ENCODE peak calls at places on chromosomes 3 and 15, in five cellular contexts. One of them, this sample, is unnamed.

GRCh38 chr3:124964432-124964831 is 29.9 kb upstream of the MUC13 start:
- DNase-seq in Peyer's patch: no peak
- DNase-seq in cardiac muscle cell: no peak
- DNase-seq in body of pancreas: no peak
- DNase-seq in tibial nerve: no peak
- DNase-seq in this sample: no peak

GRCh38 chr3:64898941-64899340 is 211.1 kb upstream of the ADAMTS9 start:
- DNase-seq in cardiac muscle cell: no peak
- DNase-seq in tibial nerve: no peak
- DNase-seq in Peyer's patch: no peak
- DNase-seq in body of pancreas: no peak
- DNase-seq in this sample: no peak

GRCh38 chr3:12294885-12295580 is 6.2 kb downstream of the PPARG start:
- DNase-seq in Peyer's patch: no peak
- DNase-seq in cardiac muscle cell: no peak
- DNase-seq in body of pancreas: no peak
- DNase-seq in tibial nerve: no peak
- DNase-seq in this sample: no peak

GRCh38 chr3:122493296-122493695 is 21.4 kb downstream of the KPNA1 start:
- DNase-seq in body of pancreas: no peak
- DNase-seq in tibial nerve: no peak
- DNase-seq in cardiac muscle cell: no peak
- DNase-seq in Peyer's patch: no peak
- DNase-seq in this sample: no peak

GRCh38 chr3:22439626-22440025 is 688.6 kb upstream of the ZNF385D start:
- DNase-seq in tibial nerve: no peak
- DNase-seq in cardiac muscle cell: no peak
- DNase-seq in body of pancreas: no peak
- DNase-seq in Peyer's patch: no peak
- DNase-seq in this sample: no peak

GRCh38 chr15:34460451-34460850 is 22.8 kb upstream of the GOLGA8A start:
- DNase-seq in Peyer's patch: no peak
- DNase-seq in cardiac muscle cell: no peak
- DNase-seq in body of pancreas: no peak
- DNase-seq in tibial nerve: no peak
- DNase-seq in this sample: no peak

GRCh38 chr3:10370429-10370828 is 49.5 kb upstream of the SEC13 start:
- DNase-seq in Peyer's patch: no peak
- DNase-seq in tibial nerve: no peak
- DNase-seq in cardiac muscle cell: no peak
- DNase-seq in body of pancreas: no peak
- DNase-seq in this sample: no peak

GRCh38 chr3:4808637-4809036 is 170.6 kb upstream of the BHLHE40 start:
- DNase-seq in body of pancreas: peak; percentile 29
- DNase-seq in cardiac muscle cell: no peak
- DNase-seq in Peyer's patch: no peak
- DNase-seq in tibial nerve: no peak
- DNase-seq in this sample: no peak

GRCh38 chr3:136022518-136023263 is 57.2 kb downstream of the PPP2R3A start:
- DNase-seq in Peyer's patch: no peak
- DNase-seq in body of pancreas: no peak
- DNase-seq in cardiac muscle cell: peak; percentile 62
- DNase-seq in tibial nerve: no peak
- DNase-seq in this sample: no peak

GRCh38 chr3:168248383-168249047 is 152.8 kb upstream of the GOLIM4 start:
- DNase-seq in cardiac muscle cell: peak; percentile 79
- DNase-seq in body of pancreas: peak; percentile 12
- DNase-seq in tibial nerve: no peak
- DNase-seq in Peyer's patch: no peak
- DNase-seq in this sample: no peak

GRCh38 chr3:4943553-4943952 is 35.7 kb upstream of the BHLHE40 start:
- DNase-seq in body of pancreas: no peak
- DNase-seq in tibial nerve: no peak
- DNase-seq in Peyer's patch: no peak
- DNase-seq in cardiac muscle cell: no peak
- DNase-seq in this sample: no peak

GRCh38 chr3:3212781-3213416 is 33.4 kb upstream of the CRBN start:
- DNase-seq in cardiac muscle cell: no peak
- DNase-seq in tibial nerve: no peak
- DNase-seq in body of pancreas: no peak
- DNase-seq in Peyer's patch: no peak
- DNase-seq in this sample: no peak
- H3K4me3 ChIP-seq in cardiac muscle cell: no peak overlapping the region
- H3K4me3 ChIP-seq in tibial nerve: no peak overlapping the region
- H3K4me3 ChIP-seq in body of pancreas: no peak overlapping the region
- H3K4me3 ChIP-seq in Peyer's patch: no peak overlapping the region
- H3K4me3 ChIP-seq in this sample: no peak overlapping the region

GRCh38 chr3:193416629-193417028 is 38.1 kb upstream of the ATP13A5 start:
- DNase-seq in tibial nerve: no peak
- DNase-seq in cardiac muscle cell: no peak
- DNase-seq in Peyer's patch: no peak
- DNase-seq in body of pancreas: no peak
- DNase-seq in this sample: no peak
- H3K9me3 ChIP-seq in tibial nerve: no peaks in the 10 kb centered on the region
- H3K9me3 ChIP-seq in cardiac muscle cell: no peaks in the 10 kb centered on the region
- H3K9me3 ChIP-seq in Peyer's patch: no peaks in the 10 kb centered on the region
- H3K9me3 ChIP-seq in body of pancreas: peaks cover 10% of the 10 kb centered on the region
- H3K9me3 ChIP-seq in this sample: peaks cover 4% of the 10 kb centered on the region

DNA sequence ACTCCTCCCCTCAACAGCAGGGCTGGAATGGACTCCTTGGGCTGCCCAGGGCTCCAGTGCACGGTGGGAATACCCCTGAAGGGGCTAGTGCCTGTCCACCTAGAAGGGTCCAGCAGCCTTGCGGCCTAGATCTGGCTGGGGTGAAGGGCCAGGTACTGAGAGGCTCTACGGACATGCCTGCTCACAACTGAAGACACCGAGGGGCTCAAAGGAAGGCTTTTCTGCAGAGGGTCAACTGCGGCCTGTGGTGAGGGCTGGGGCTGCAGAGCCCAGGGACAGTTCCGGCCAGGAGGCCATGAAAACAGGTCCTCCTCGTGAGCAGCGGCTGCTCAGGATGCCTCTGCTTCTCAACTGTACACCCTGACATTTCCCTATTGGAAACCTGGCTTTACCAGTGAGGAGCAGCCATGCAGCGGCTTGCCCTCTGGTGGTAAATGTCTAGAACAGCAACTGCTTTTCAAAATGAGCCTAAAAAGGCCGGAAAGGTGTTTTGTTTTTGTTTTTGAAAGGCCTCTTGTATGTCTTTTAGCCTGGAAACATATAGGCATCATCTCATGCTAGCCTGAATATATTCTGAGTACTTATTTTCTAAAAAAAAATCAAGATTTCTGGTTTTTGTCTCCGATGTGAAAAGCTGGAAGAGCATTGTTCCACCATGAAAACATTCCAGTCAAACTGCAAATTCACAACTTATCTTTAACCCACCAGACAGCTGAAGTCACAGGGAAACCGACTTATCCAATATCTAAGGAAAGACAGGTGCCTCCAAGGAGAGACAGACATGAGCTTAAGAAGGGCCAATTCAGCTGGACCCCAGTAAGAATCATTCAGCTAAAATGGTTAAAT is 163.4 kb downstream of the KLF13 start:
- DNase-seq in Peyer's patch: peak; percentile 39
- DNase-seq in cardiac muscle cell: peak; percentile 77
- DNase-seq in body of pancreas: peak; percentile 45
- DNase-seq in tibial nerve: no peak
- DNase-seq in this sample: peak; percentile 41
- H3K27ac ChIP-seq in Peyer's patch: no peak overlapping the region
- H3K27ac ChIP-seq in cardiac muscle cell: no peak overlapping the region
- H3K27ac ChIP-seq in body of pancreas: no peak overlapping the region
- H3K27ac ChIP-seq in tibial nerve: no peak overlapping the region
- H3K27ac ChIP-seq in this sample: no peak overlapping the region

GRCh38 chr3:42369304-42369703 is 41.1 kb downstream of the LYZL4 start:
- DNase-seq in tibial nerve: no peak
- DNase-seq in cardiac muscle cell: peak; percentile 51
- DNase-seq in Peyer's patch: no peak
- DNase-seq in body of pancreas: peak; percentile 14
- DNase-seq in this sample: no peak

GRCh38 chr3:42366550-42366949 is 43.9 kb downstream of the LYZL4 start:
- DNase-seq in cardiac muscle cell: no peak
- DNase-seq in tibial nerve: no peak
- DNase-seq in body of pancreas: no peak
- DNase-seq in Peyer's patch: no peak
- DNase-seq in this sample: no peak

GRCh38 chr3:42371776-42372175 is 38.6 kb downstream of the LYZL4 start:
- DNase-seq in tibial nerve: no peak
- DNase-seq in Peyer's patch: no peak
- DNase-seq in cardiac muscle cell: no peak
- DNase-seq in body of pancreas: no peak
- DNase-seq in this sample: no peak

GRCh38 chr3:42369832-42370231 is 40.6 kb downstream of the LYZL4 start:
- DNase-seq in cardiac muscle cell: no peak
- DNase-seq in body of pancreas: no peak
- DNase-seq in tibial nerve: no peak
- DNase-seq in Peyer's patch: no peak
- DNase-seq in this sample: no peak

GRCh38 chr3:42367903-42368302 is 42.5 kb downstream of the LYZL4 start:
- DNase-seq in tibial nerve: no peak
- DNase-seq in Peyer's patch: no peak
- DNase-seq in cardiac muscle cell: no peak
- DNase-seq in body of pancreas: no peak
- DNase-seq in this sample: no peak
- H3K4me3 ChIP-seq in tibial nerve: no peak overlapping the region
- H3K4me3 ChIP-seq in Peyer's patch: no peak overlapping the region
- H3K4me3 ChIP-seq in cardiac muscle cell: no peak overlapping the region
- H3K4me3 ChIP-seq in body of pancreas: no peak overlapping the region
- H3K4me3 ChIP-seq in this sample: no peak overlapping the region

GRCh38 chr3:195613468-195614069 is 29.8 kb upstream of the APOD start:
- DNase-seq in body of pancreas: no peak
- DNase-seq in Peyer's patch: no peak
- DNase-seq in cardiac muscle cell: no peak
- DNase-seq in tibial nerve: peak; percentile 48
- DNase-seq in this sample: no peak
- H3K9me3 ChIP-seq in body of pancreas: no peaks in the 10 kb centered on the region
- H3K9me3 ChIP-seq in Peyer's patch: no peaks in the 10 kb centered on the region
- H3K9me3 ChIP-seq in cardiac muscle cell: no peaks in the 10 kb centered on the region
- H3K9me3 ChIP-seq in tibial nerve: no peaks in the 10 kb centered on the region
- H3K9me3 ChIP-seq in this sample: no peaks in the 10 kb centered on the region

GRCh38 chr3:43391621-43392020 is 105.3 kb downstream of the SNRK start:
- DNase-seq in cardiac muscle cell: no peak
- DNase-seq in Peyer's patch: no peak
- DNase-seq in body of pancreas: peak; percentile 23
- DNase-seq in tibial nerve: no peak
- DNase-seq in this sample: no peak
- H3K27ac ChIP-seq in cardiac muscle cell: no peak overlapping the region
- H3K27ac ChIP-seq in Peyer's patch: no peak overlapping the region
- H3K27ac ChIP-seq in body of pancreas: peak overlapping the region; percentile 90
- H3K27ac ChIP-seq in tibial nerve: no peak overlapping the region
- H3K27ac ChIP-seq in this sample: no peak overlapping the region

DNA sequence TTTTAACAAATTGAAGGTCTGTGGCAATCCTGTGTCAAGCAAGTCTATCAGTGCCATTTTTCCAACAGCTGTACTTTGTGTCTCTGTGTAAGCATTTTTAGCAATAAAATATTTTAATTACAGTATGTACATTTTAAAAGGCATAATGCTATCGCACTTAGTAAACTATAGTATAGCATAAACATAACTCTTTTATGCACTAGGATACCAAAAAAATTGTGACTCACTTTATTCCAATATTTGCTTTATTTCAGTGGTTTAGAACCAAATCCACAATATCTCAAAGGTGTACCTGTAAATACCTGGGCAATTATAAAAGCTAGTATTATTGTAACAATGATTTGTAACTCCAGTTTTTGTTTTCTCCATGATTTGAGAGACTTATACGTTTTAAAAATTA is 46.5 kb downstream of the FRMD5 start:
- DNase-seq in body of pancreas: no peak
- DNase-seq in Peyer's patch: no peak
- DNase-seq in cardiac muscle cell: no peak
- DNase-seq in tibial nerve: no peak
- DNase-seq in this sample: no peak
- H3K4me3 ChIP-seq in body of pancreas: no peak overlapping the region
- H3K4me3 ChIP-seq in Peyer's patch: no peak overlapping the region
- H3K4me3 ChIP-seq in cardiac muscle cell: no peak overlapping the region
- H3K4me3 ChIP-seq in tibial nerve: no peak overlapping the region
- H3K4me3 ChIP-seq in this sample: no peak overlapping the region

GRCh38 chr3:137761563-137762503 is 2.3 kb upstream of the SOX14 start:
- DNase-seq in Peyer's patch: no peak
- DNase-seq in tibial nerve: no peak
- DNase-seq in body of pancreas: no peak
- DNase-seq in cardiac muscle cell: no peak
- DNase-seq in this sample: no peak
- H3K9me3 ChIP-seq in Peyer's patch: no peaks in the 10 kb centered on the region
- H3K9me3 ChIP-seq in tibial nerve: no peaks in the 10 kb centered on the region
- H3K9me3 ChIP-seq in body of pancreas: no peaks in the 10 kb centered on the region
- H3K9me3 ChIP-seq in cardiac muscle cell: no peaks in the 10 kb centered on the region
- H3K9me3 ChIP-seq in this sample: no peaks in the 10 kb centered on the region